ENCODE peak calls at places on chromosomes 5 and 9, in four cellular contexts. B, L, W and N are unnamed samples.

GRCh38 chr5:16819522-16820167 is 116.4 kb downstream of the MYO10 start:
- DNase-seq in B (no peak), L (no peak), W (no peak), N (no peak)

GRCh38 chr9:128244443-128245226 is 31.2 kb downstream of the GOLGA2 start:
- DNase-seq in B (peak; percentile 96), L (no peak), W (no peak), N (peak; percentile 95)

GRCh38 chr5:82991678-82992323 is 85.4 kb downstream of the TMEM167A start:
- DNase-seq in B (no peak), L (no peak), W (no peak), N (no peak)

GRCh38 chr5:179986328-179986727 is 78.6 kb upstream of the TBC1D9B start:
- DNase-seq in B (no peak), L (no peak), W (no peak), N (peak; percentile 22)

GRCh38 chr5:142360607-142361120 is 35.8 kb upstream of the SPRY4 start:
- DNase-seq in B (peak; percentile 52), L (no peak), W (no peak), N (peak; percentile 25)

GRCh38 chr9:121835581-121836381 is 184.3 kb downstream of the DAB2IP start:
- DNase-seq in B (no peak), L (peak; percentile 24), W (no peak), N (no peak)

GRCh38 chr5:167261309-167262100 is 1029.9 kb upstream of the WWC1 start:
- DNase-seq in B (no peak), L (no peak), W (no peak), N (peak; percentile 9)

GRCh38 chr9:124285903-124286291 is 28.1 kb downstream of the NEK6 start:
- DNase-seq in B (no peak), L (no peak), W (peak; percentile 70), N (peak; percentile 32)

GRCh38 chr5:124343021-124343420 is 403.4 kb downstream of the ZNF608 start:
- DNase-seq in B (no peak), L (no peak), W (no peak), N (no peak)

GRCh38 chr9:2367970-2368369 is 253.6 kb upstream of the VLDLR start:
- DNase-seq in B (no peak), L (no peak), W (no peak), N (peak; percentile 0)

GRCh38 chr5:28374492-28374934 is 1336.1 kb upstream of the CDH9 start:
- DNase-seq in B (no peak), L (no peak), W (no peak), N (no peak)

GRCh38 chr5:140239939-140240700 is 62.8 kb downstream of the PFDN1 start:
- DNase-seq in B (peak; percentile 67), L (peak; percentile 86), W (no peak), N (peak; percentile 74)

GRCh38 chr9:4262735-4263141 is 37.1 kb downstream of the GLIS3 start:
- DNase-seq in B (no peak), L (no peak), W (no peak), N (no peak)

GRCh38 chr5:88952344-88952743 is 69.4 kb upstream of the MEF2C start:
- DNase-seq in B (no peak), L (no peak), W (no peak), N (peak; percentile 65)

GRCh38 chr5:133612021-133612860 is at the start of gene FSTL4:
- DNase-seq in B (peak; percentile 82), L (peak; percentile 80), W (no peak), N (no peak)

GRCh38 chr5:166916021-166916420 is 1375.4 kb upstream of the WWC1 start:
- DNase-seq in B (no peak), L (no peak), W (no peak), N (no peak)

GRCh38 chr5:126354012-126354856 is 69.0 kb upstream of the GRAMD2B start:
- DNase-seq in B (peak; percentile 38), L (no peak), W (peak; percentile 38), N (no peak)

GRCh38 chr9:121574771-121575519 is 75.3 kb upstream of the GGTA1 start:
- DNase-seq in B (no peak), L (no peak), W (no peak), N (no peak)

GRCh38 chr9:112032009-112032408 is 135.4 kb downstream of the UGCG start:
- DNase-seq in B (no peak), L (no peak), W (peak; percentile 97), N (no peak)

GRCh38 chr9:117546894-117547293 is 132.0 kb upstream of the ASTN2 start:
- DNase-seq in B (peak; percentile 46), L (no peak), W (no peak), N (no peak)

GRCh38 chr9:9747787-9748186 is 865.0 kb downstream of the PTPRD start:
- DNase-seq in B (no peak), L (no peak), W (no peak), N (no peak)

GRCh38 chr9:20270176-20270575 is 352.1 kb downstream of the MLLT3 start:
- DNase-seq in B (no peak), L (no peak), W (no peak), N (no peak)

GRCh38 chr5:2103940-2104339 is 221.2 kb upstream of the IRX4 start:
- DNase-seq in B (no peak), L (no peak), W (no peak), N (no peak)

GRCh38 chr5:17169507-17169906 is 47.9 kb upstream of the BASP1 start:
- DNase-seq in B (no peak), L (no peak), W (no peak), N (no peak)

GRCh38 chr5:127820910-127821553 is 117.8 kb downstream of the CCDC192 start:
- DNase-seq in B (no peak), L (no peak), W (peak; percentile 57), N (no peak)

GRCh38 chr9:129887210-129888084 is 52.2 kb downstream of the USP20 start:
- DNase-seq in B (no peak), L (no peak), W (peak; percentile 56), N (peak; percentile 66)

GRCh38 chr9:120845255-120845654 is 2.5 kb upstream of the PSMD5 start:
- DNase-seq in B (no peak), L (no peak), W (no peak), N (peak; percentile 63)

GRCh38 chr5:132209131-132209530 is 18.5 kb downstream of the P4HA2 start:
- DNase-seq in B (no peak), L (no peak), W (no peak), N (no peak)
- TF ChIP-seq NRF1 in B (no peak), L (no peak), W (no peak), N (no peak)

GRCh38 chr5:37275521-37275920 is 26.3 kb upstream of the CPLANE1 start:
- DNase-seq in B (no peak), L (no peak), W (no peak), N (no peak)

DNA sequence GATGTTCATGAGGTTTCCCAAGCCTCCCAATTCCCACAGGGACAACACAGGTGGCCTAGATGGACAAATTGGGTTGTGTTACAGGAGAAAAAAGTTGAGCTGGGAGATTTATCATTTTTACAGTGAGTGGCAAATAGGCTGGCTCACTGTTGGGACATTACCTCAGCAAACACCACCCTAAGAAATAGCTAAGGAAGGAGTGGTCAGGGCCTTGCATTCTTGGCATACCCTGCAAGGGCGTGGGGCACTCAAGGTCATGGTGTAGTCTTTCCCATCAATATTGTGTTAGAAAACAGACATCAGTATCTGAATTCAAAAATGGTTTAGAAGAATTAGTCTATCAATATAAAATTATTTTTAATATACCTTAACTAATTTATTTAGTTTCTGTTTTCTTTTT is 23.4 kb upstream of the CPLANE1 start:
- DNase-seq in B (no peak), L (no peak), W (no peak), N (no peak)
- TF ChIP-seq NRF1 in B (no peak), L (no peak), W (no peak), N (no peak)

GRCh38 chr5:143443330-143443729 is 39.8 kb upstream of the NR3C1 start:
- DNase-seq in B (no peak), L (no peak), W (no peak), N (no peak)
- TF ChIP-seq NRF1 in B (no peak), L (no peak), W (no peak), N (no peak)

DNA sequence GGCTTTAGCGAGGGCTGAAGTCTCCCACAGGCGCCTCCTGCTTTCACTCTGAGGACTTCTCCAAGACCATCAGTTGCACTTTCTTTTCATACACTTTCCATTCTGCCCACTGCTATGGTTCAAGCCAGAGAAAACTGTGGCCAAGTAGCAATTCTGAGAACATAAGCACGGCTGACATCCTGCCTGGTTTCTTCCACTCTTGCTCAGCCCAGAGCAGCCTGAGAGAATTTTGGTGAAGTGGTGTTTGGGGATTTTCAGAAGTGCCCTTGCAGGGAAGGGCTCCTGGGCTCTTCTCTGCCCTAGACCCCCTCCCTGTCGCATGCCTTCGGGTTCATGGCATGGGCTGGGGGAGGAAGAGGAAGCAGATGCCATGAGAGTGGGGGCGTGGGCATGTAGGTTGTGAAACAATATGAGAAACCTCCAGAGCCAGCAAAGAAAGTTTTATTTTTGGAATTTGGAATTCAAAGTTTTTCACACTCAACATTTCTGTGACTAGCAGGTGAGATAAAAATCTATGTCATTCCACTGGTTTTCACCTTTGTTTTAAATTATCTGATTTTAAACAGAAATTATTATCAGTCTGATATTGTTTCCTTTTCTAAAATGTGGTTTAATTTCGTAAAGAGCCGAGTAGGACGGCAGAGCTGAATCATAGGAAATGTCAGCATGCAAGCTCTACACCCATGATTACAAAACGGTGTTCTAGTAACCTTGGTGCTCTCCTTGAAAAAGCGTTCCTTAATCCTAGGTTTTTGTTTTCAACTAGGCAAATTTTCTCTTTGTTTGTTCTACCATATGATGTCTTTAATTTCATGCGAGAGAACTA is 27.8 kb upstream of the TNFSF8 start:
- DNase-seq in B (no peak), L (no peak), W (no peak), N (no peak)
- TF ChIP-seq NRF1 in B (no peak), L (no peak), W (no peak), N (no peak)

GRCh38 chr9:136052991-136053756 is 41.9 kb downstream of the NACC2 start:
- DNase-seq in B (peak; percentile 50), L (peak; percentile 56), W (no peak), N (no peak)
- TF ChIP-seq NRF1 in B (no peak), L (no peak), W (no peak), N (no peak)

DNA sequence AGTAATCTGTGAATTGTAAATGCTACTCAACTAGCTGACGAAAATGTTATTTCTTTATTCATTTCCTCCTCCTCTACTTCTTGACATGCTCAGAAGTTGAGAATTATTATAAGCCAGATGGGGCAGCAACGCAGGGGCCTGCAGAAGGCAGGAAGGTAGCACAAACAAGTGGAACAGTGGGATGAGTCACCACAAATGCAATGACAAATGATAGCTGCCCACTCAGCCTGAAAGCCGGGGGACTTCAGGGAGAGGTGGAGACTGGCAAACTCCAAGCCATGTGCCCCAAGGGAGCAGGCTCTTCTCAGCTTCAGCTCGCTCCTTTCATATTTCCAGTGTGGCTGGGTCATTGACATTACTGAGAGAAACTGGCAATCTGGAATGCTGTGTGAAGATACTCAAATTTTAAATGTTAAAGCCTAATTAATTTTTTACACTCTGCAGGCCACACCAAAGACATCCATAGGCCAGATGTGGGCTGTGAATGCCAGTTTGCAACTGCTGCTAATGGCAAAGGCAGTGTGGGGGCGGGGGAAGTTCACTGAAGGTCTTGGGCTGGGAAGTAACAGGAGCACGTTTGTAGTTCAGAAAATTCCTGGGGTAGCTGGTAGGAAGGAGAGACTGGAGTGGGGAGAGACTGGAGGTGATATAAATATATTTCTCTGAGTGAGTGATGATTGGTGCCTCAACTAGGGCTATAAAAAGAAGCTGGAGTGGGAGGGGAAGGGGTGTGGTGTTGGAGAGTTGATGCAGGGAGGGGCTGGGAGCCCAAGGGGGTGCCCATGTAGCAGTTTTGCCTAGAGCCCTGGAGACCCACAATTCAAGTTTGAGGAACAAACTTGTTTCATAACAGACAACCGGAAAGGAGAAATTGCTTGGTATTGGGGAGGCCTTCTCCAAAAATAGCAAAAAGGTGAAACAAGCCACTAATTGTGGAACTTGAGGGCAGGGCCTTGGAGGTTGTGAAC is 20.8 kb upstream of the ADRB2 start:
- DNase-seq in B (peak; percentile 36), L (no peak), W (peak; percentile 79), N (peak; percentile 52)
- TF ChIP-seq NRF1 in B (no peak), L (no peak), W (no peak), N (no peak)